ENCODE peak calls at places on chromosomes 3 and 15, in eight cellular contexts. One of them, this sample, is unnamed.

GRCh38 chr15:83119968-83120581 is 12.6 kb downstream of the TM6SF1 start:
- DNase-seq in glutamatergic neuron: no peak
- DNase-seq in heart right ventricle: no peak
- DNase-seq in H1: no peak
- DNase-seq in upper lobe of right lung: no peak
- DNase-seq in foreskin fibroblast: no peak
- DNase-seq in uterus: no peak
- DNase-seq in progenitor cell of endocrine pancreas: no peak
- DNase-seq in this sample: no peak

GRCh38 chr3:104873331-104873730 is 493.4 kb upstream of the ALCAM start:
- DNase-seq in progenitor cell of endocrine pancreas: no peak
- DNase-seq in upper lobe of right lung: no peak
- DNase-seq in H1: no peak
- DNase-seq in heart right ventricle: no peak
- DNase-seq in glutamatergic neuron: no peak
- DNase-seq in uterus: no peak
- DNase-seq in foreskin fibroblast: peak; percentile 28
- DNase-seq in this sample: no peak

GRCh38 chr3:183731611-183732010 is 34.0 kb downstream of the YEATS2 start:
- DNase-seq in glutamatergic neuron: no peak
- DNase-seq in progenitor cell of endocrine pancreas: no peak
- DNase-seq in heart right ventricle: no peak
- DNase-seq in uterus: no peak
- DNase-seq in H1: no peak
- DNase-seq in upper lobe of right lung: no peak
- DNase-seq in foreskin fibroblast: no peak
- DNase-seq in this sample: no peak

GRCh38 chr3:194472290-194472920 is 14.4 kb downstream of the ATP13A3 start:
- DNase-seq in H1: no peak
- DNase-seq in uterus: peak; percentile 29
- DNase-seq in heart right ventricle: peak; percentile 33
- DNase-seq in progenitor cell of endocrine pancreas: no peak
- DNase-seq in glutamatergic neuron: no peak
- DNase-seq in foreskin fibroblast: peak; percentile 84
- DNase-seq in upper lobe of right lung: no peak
- DNase-seq in this sample: peak; percentile 27

GRCh38 chr3:34742151-34742550 is 897.2 kb upstream of the ARPP21 start:
- DNase-seq in uterus: no peak
- DNase-seq in H1: no peak
- DNase-seq in foreskin fibroblast: no peak
- DNase-seq in upper lobe of right lung: no peak
- DNase-seq in progenitor cell of endocrine pancreas: no peak
- DNase-seq in heart right ventricle: no peak
- DNase-seq in glutamatergic neuron: no peak
- DNase-seq in this sample: no peak

GRCh38 chr3:179488213-179488612 is 36.9 kb upstream of the GNB4 start:
- DNase-seq in uterus: no peak
- DNase-seq in foreskin fibroblast: no peak
- DNase-seq in H1: no peak
- DNase-seq in upper lobe of right lung: no peak
- DNase-seq in heart right ventricle: no peak
- DNase-seq in glutamatergic neuron: no peak
- DNase-seq in progenitor cell of endocrine pancreas: no peak
- DNase-seq in this sample: no peak

GRCh38 chr3:171704002-171704401 is 106.3 kb downstream of the PLD1 start:
- DNase-seq in heart right ventricle: no peak
- DNase-seq in uterus: no peak
- DNase-seq in progenitor cell of endocrine pancreas: no peak
- DNase-seq in upper lobe of right lung: no peak
- DNase-seq in glutamatergic neuron: no peak
- DNase-seq in H1: no peak
- DNase-seq in foreskin fibroblast: peak; percentile 45
- DNase-seq in this sample: no peak

GRCh38 chr3:42507751-42508335 is 5.4 kb downstream of the VIPR1 start:
- DNase-seq in uterus: no peak
- DNase-seq in H1: no peak
- DNase-seq in glutamatergic neuron: peak; percentile 3
- DNase-seq in upper lobe of right lung: peak; percentile 63
- DNase-seq in foreskin fibroblast: no peak
- DNase-seq in heart right ventricle: no peak
- DNase-seq in progenitor cell of endocrine pancreas: no peak
- DNase-seq in this sample: no peak

GRCh38 chr3:105984837-105985236 is 116.0 kb upstream of the CBLB start:
- DNase-seq in heart right ventricle: no peak
- DNase-seq in progenitor cell of endocrine pancreas: no peak
- DNase-seq in glutamatergic neuron: no peak
- DNase-seq in foreskin fibroblast: no peak
- DNase-seq in H1: no peak
- DNase-seq in upper lobe of right lung: no peak
- DNase-seq in uterus: no peak
- DNase-seq in this sample: no peak

GRCh38 chr3:105976211-105976610 is 107.4 kb upstream of the CBLB start:
- DNase-seq in heart right ventricle: no peak
- DNase-seq in H1: no peak
- DNase-seq in upper lobe of right lung: no peak
- DNase-seq in uterus: no peak
- DNase-seq in foreskin fibroblast: no peak
- DNase-seq in progenitor cell of endocrine pancreas: no peak
- DNase-seq in glutamatergic neuron: no peak
- DNase-seq in this sample: no peak

GRCh38 chr3:105974381-105974780 is 105.6 kb upstream of the CBLB start:
- DNase-seq in heart right ventricle: no peak
- DNase-seq in glutamatergic neuron: no peak
- DNase-seq in progenitor cell of endocrine pancreas: no peak
- DNase-seq in foreskin fibroblast: no peak
- DNase-seq in uterus: no peak
- DNase-seq in H1: no peak
- DNase-seq in upper lobe of right lung: no peak
- DNase-seq in this sample: no peak

GRCh38 chr3:105982207-105982606 is 113.4 kb upstream of the CBLB start:
- DNase-seq in foreskin fibroblast: peak; percentile 34
- DNase-seq in heart right ventricle: no peak
- DNase-seq in progenitor cell of endocrine pancreas: no peak
- DNase-seq in H1: no peak
- DNase-seq in glutamatergic neuron: no peak
- DNase-seq in upper lobe of right lung: no peak
- DNase-seq in uterus: no peak
- DNase-seq in this sample: no peak

DNA sequence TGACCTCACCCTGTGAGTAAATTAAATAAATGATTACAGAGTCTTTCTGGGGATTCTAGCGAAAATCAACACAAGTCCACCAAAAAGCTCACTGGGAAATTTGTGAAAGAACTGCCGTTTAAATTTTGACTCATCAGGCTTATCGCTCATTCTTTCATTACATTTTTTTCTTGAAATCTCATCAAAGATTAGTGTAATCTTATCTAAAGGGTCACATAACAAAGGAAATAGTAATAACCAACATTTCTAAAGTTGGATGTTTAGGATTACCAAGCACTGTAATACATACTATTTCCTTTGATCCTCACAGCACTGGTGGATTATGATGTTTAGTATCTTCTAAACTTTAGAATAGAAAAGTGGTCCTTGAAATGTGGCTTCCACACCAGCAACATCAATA is 111.1 kb upstream of the CBLB start:
- DNase-seq in progenitor cell of endocrine pancreas: no peak
- DNase-seq in glutamatergic neuron: no peak
- DNase-seq in uterus: no peak
- DNase-seq in foreskin fibroblast: no peak
- DNase-seq in upper lobe of right lung: no peak
- DNase-seq in H1: no peak
- DNase-seq in heart right ventricle: no peak
- DNase-seq in this sample: no peak
- TF ChIP-seq CTCF in progenitor cell of endocrine pancreas: no peak
- TF ChIP-seq CTCF in glutamatergic neuron: no peak
- TF ChIP-seq CTCF in uterus: no peak
- TF ChIP-seq CTCF in foreskin fibroblast: no peak
- TF ChIP-seq CTCF in upper lobe of right lung: no peak
- TF ChIP-seq CTCF in H1: no peak
- TF ChIP-seq CTCF in heart right ventricle: no peak
- TF ChIP-seq CTCF in this sample: no peak

GRCh38 chr3:150829408-150829807 is 66.4 kb upstream of the SIAH2 start:
- DNase-seq in glutamatergic neuron: no peak
- DNase-seq in uterus: no peak
- DNase-seq in H1: no peak
- DNase-seq in upper lobe of right lung: no peak
- DNase-seq in foreskin fibroblast: no peak
- DNase-seq in heart right ventricle: no peak
- DNase-seq in progenitor cell of endocrine pancreas: no peak
- DNase-seq in this sample: no peak

GRCh38 chr3:150828261-150828660 is 65.3 kb upstream of the SIAH2 start:
- DNase-seq in upper lobe of right lung: no peak
- DNase-seq in glutamatergic neuron: no peak
- DNase-seq in heart right ventricle: no peak
- DNase-seq in H1: no peak
- DNase-seq in uterus: no peak
- DNase-seq in progenitor cell of endocrine pancreas: no peak
- DNase-seq in foreskin fibroblast: no peak
- DNase-seq in this sample: no peak

GRCh38 chr3:150830745-150831144 is 67.8 kb upstream of the SIAH2 start:
- DNase-seq in uterus: no peak
- DNase-seq in glutamatergic neuron: no peak
- DNase-seq in upper lobe of right lung: no peak
- DNase-seq in heart right ventricle: no peak
- DNase-seq in H1: no peak
- DNase-seq in foreskin fibroblast: no peak
- DNase-seq in progenitor cell of endocrine pancreas: no peak
- DNase-seq in this sample: no peak

GRCh38 chr3:150828997-150829396 is 66.0 kb upstream of the SIAH2 start:
- DNase-seq in glutamatergic neuron: no peak
- DNase-seq in heart right ventricle: no peak
- DNase-seq in upper lobe of right lung: no peak
- DNase-seq in H1: no peak
- DNase-seq in foreskin fibroblast: no peak
- DNase-seq in progenitor cell of endocrine pancreas: no peak
- DNase-seq in uterus: no peak
- DNase-seq in this sample: no peak

DNA sequence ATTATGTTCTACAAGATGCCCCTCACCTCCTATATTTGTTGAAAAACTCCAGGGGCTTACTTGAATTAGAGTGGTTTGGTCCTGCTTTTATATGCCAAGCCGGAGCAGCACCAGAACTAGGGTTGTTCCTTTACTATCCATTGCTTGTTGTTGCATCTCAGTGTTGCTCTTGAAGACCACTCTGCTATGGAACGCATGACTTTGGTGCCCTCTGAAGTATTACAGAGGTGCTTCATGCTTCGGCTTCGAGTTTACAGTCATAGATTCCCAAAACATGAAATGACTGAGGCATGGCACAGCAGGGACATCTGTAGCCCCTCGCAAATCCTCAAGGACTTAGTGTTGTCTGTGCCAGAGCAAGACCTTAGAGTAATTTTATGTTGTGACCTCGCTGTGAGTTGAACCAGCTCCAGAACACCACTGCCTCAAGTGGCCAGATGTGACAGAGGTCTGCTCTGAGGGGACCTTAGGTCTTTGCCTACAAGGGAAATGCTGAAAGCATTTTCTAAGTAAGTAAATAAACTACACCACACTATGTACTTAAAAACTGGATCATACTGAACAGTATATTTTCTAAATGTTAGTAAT is 67.2 kb upstream of the SIAH2 start:
- DNase-seq in glutamatergic neuron: no peak
- DNase-seq in uterus: no peak
- DNase-seq in foreskin fibroblast: peak; percentile 6
- DNase-seq in progenitor cell of endocrine pancreas: no peak
- DNase-seq in upper lobe of right lung: no peak
- DNase-seq in H1: no peak
- DNase-seq in heart right ventricle: no peak
- DNase-seq in this sample: no peak
- TF ChIP-seq CTCF in glutamatergic neuron: no peak
- TF ChIP-seq CTCF in uterus: no peak
- TF ChIP-seq CTCF in foreskin fibroblast: peak; percentile 4
- TF ChIP-seq CTCF in progenitor cell of endocrine pancreas: peak; percentile 50
- TF ChIP-seq CTCF in upper lobe of right lung: no peak
- TF ChIP-seq CTCF in H1: peak; percentile 57
- TF ChIP-seq CTCF in heart right ventricle: no peak
- TF ChIP-seq CTCF in this sample: peak; percentile 26

DNA sequence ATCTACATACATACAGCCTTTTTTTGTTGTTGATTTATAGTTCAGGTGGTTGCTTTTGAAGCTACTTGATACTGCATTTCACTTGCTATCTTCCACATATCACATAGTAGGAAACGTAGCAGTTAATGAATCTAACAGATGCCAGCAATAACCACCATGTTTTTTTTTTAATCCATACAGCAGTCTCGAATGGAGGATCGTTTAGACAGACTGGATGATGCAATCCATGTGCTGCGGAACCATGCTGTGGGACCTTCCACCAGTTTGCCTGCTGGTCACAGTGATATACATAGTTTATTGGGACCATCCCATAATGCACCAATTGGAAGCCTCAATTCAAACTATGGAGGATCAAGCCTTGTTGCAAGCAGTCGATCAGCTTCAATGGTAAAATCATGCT is 123.2 kb upstream of the CGNL1 start:
- DNase-seq in glutamatergic neuron: no peak
- DNase-seq in progenitor cell of endocrine pancreas: no peak
- DNase-seq in heart right ventricle: no peak
- DNase-seq in uterus: no peak
- DNase-seq in H1: no peak
- DNase-seq in upper lobe of right lung: no peak
- DNase-seq in foreskin fibroblast: no peak
- DNase-seq in this sample: no peak
- TF ChIP-seq CTCF in glutamatergic neuron: no peak
- TF ChIP-seq CTCF in progenitor cell of endocrine pancreas: no peak
- TF ChIP-seq CTCF in heart right ventricle: no peak
- TF ChIP-seq CTCF in uterus: no peak
- TF ChIP-seq CTCF in H1: no peak
- TF ChIP-seq CTCF in upper lobe of right lung: no peak
- TF ChIP-seq CTCF in foreskin fibroblast: no peak
- TF ChIP-seq CTCF in this sample: no peak

GRCh38 chr3:47666118-47666517 is 87.5 kb upstream of the CSPG5 start:
- DNase-seq in glutamatergic neuron: no peak
- DNase-seq in progenitor cell of endocrine pancreas: no peak
- DNase-seq in uterus: no peak
- DNase-seq in H1: no peak
- DNase-seq in upper lobe of right lung: no peak
- DNase-seq in foreskin fibroblast: no peak
- DNase-seq in heart right ventricle: no peak
- DNase-seq in this sample: no peak

GRCh38 chr3:47669026-47669749 is 90.5 kb upstream of the CSPG5 start:
- DNase-seq in upper lobe of right lung: no peak
- DNase-seq in H1: no peak
- DNase-seq in progenitor cell of endocrine pancreas: no peak
- DNase-seq in uterus: no peak
- DNase-seq in glutamatergic neuron: no peak
- DNase-seq in heart right ventricle: no peak
- DNase-seq in foreskin fibroblast: peak; percentile 31
- DNase-seq in this sample: no peak

GRCh38 chr3:47661121-47661752 is 82.6 kb upstream of the CSPG5 start:
- DNase-seq in foreskin fibroblast: peak; percentile 86
- DNase-seq in upper lobe of right lung: no peak
- DNase-seq in uterus: peak; percentile 23
- DNase-seq in heart right ventricle: no peak
- DNase-seq in H1: no peak
- DNase-seq in glutamatergic neuron: no peak
- DNase-seq in progenitor cell of endocrine pancreas: no peak
- DNase-seq in this sample: no peak

GRCh38 chr3:47663630-47664240 is 85.1 kb upstream of the CSPG5 start:
- DNase-seq in uterus: no peak
- DNase-seq in heart right ventricle: no peak
- DNase-seq in foreskin fibroblast: no peak
- DNase-seq in progenitor cell of endocrine pancreas: no peak
- DNase-seq in glutamatergic neuron: no peak
- DNase-seq in H1: no peak
- DNase-seq in upper lobe of right lung: no peak
- DNase-seq in this sample: no peak

GRCh38 chr3:47664519-47664918 is 85.9 kb upstream of the CSPG5 start:
- DNase-seq in progenitor cell of endocrine pancreas: no peak
- DNase-seq in upper lobe of right lung: no peak
- DNase-seq in uterus: no peak
- DNase-seq in glutamatergic neuron: no peak
- DNase-seq in H1: no peak
- DNase-seq in foreskin fibroblast: no peak
- DNase-seq in heart right ventricle: no peak
- DNase-seq in this sample: no peak
- TF ChIP-seq CTCF in progenitor cell of endocrine pancreas: peak; percentile 35
- TF ChIP-seq CTCF in upper lobe of right lung: peak; percentile 28
- TF ChIP-seq CTCF in uterus: no peak
- TF ChIP-seq CTCF in glutamatergic neuron: no peak
- TF ChIP-seq CTCF in H1: peak; percentile 54
- TF ChIP-seq CTCF in foreskin fibroblast: peak; percentile 32
- TF ChIP-seq CTCF in heart right ventricle: no peak
- TF ChIP-seq CTCF in this sample: peak; percentile 18

This sample was measured in nephron progenitor cell.